ENCODE peak calls at places on chromosomes 2 and 18, in ten cellular contexts. G is NCI-H1105 treated with DMSO at 0.1 percent for 48 hours; U is H4; J is activated CD4-positive, alpha-beta T cell treated with anti-CD3 and anti-CD28 coated beads, Interleukin-2, amount 10 ng/mL, durations not matched to agents 7 days and 5 days; S is lower lobe of right lung; M is foreskin melanocyte; I is GM12892; Z is astrocyte; O is NCI-H510A treated with DMSO at 0.1 percent for 48 hours; N is neural crest cell. H is an unnamed sample.

GRCh38 chr18:27120246-27120645 is 64.9 kb downstream of the CHST9 start:
- DNase-seq in U (no peak), G (no peak), I (no peak), N (no peak), Z (peak), O (no peak), M (no peak), J (no peak), S (no peak), H (no peak)

GRCh38 chr2:152473151-152473857 is 138.3 kb downstream of the FMNL2 start:
- DNase-seq in O (no peak), J (no peak), G (no peak), S (no peak), Z (no peak), M (no peak), N (no peak), U (no peak), I (no peak), H (no peak)

GRCh38 chr2:139850254-139850890 is 1070.2 kb upstream of the NXPH2 start:
- DNase-seq in N (no peak), S (no peak), U (no peak), G (no peak), M (no peak), O (no peak), Z (no peak), I (no peak), J (no peak), H (no peak)

GRCh38 chr2:20438334-20439192 is 8.3 kb upstream of the RHOB start:
- DNase-seq in M (no peak), G (no peak), Z (peak), S (no peak), J (no peak), N (no peak), U (no peak), I (no peak), O (peak), H (no peak)

GRCh38 chr2:66555511-66556324 is 120.8 kb downstream of the MEIS1 start:
- DNase-seq in U (no peak), S (no peak), J (no peak), N (no peak), I (no peak), M (no peak), Z (no peak), G (peak), O (no peak), H (no peak)

GRCh38 chr2:11203480-11203879 is 48.2 kb downstream of the SLC66A3 start:
- DNase-seq in I (no peak), S (no peak), O (no peak), M (peak), Z (peak), U (peak), G (no peak), J (no peak), N (no peak), H (peak)

GRCh38 chr2:164782323-164782722 is 59.3 kb downstream of the COBLL1 start:
- DNase-seq in M (no peak), S (no peak), O (no peak), U (peak), I (no peak), N (no peak), Z (no peak), G (no peak), J (no peak), H (no peak)

GRCh38 chr18:8469793-8470192 is 139.4 kb upstream of the RAB12 start:
- DNase-seq in U (no peak), O (no peak), I (no peak), J (no peak), Z (peak), S (no peak), N (no peak), G (no peak), M (peak), H (no peak)

GRCh38 chr18:5900249-5900648 is 4.9 kb upstream of the TMEM200C start:
- DNase-seq in N (no peak), Z (peak), U (peak), S (no peak), G (no peak), O (no peak), I (no peak), M (no peak), J (no peak), H (no peak)

GRCh38 chr2:85018049-85018447 is 47.1 kb downstream of the KCMF1 start:
- DNase-seq in I (no peak), J (no peak), U (no peak), O (no peak), G (no peak), Z (peak), S (no peak), M (no peak), N (no peak), H (no peak)

GRCh38 chr2:10004401-10004800 is 38.9 kb upstream of the KLF11 start:
- DNase-seq in O (no peak), M (no peak), Z (no peak), S (no peak), J (no peak), G (no peak), N (no peak), I (no peak), U (no peak), H (no peak)

GRCh38 chr18:13416208-13416607 is 197.6 kb downstream of the LDLRAD4 start:
- DNase-seq in J (no peak), N (no peak), I (no peak), G (no peak), O (no peak), S (no peak), Z (no peak), M (no peak), U (no peak), H (no peak)

GRCh38 chr2:169775354-169775753 is 23.3 kb upstream of the SSB start:
- DNase-seq in S (no peak), Z (no peak), M (no peak), I (no peak), N (no peak), O (no peak), G (no peak), U (no peak), J (no peak), H (no peak)

GRCh38 chr2:149894226-149894625 is 306.7 kb upstream of the MMADHC start:
- DNase-seq in U (no peak), M (no peak), O (peak), I (no peak), S (no peak), G (no peak), Z (no peak), J (no peak), N (no peak), H (no peak)

GRCh38 chr2:95231723-95232122 is 24.4 kb downstream of the ZNF892 start:
- DNase-seq in Z (peak), I (peak), J (peak), U (peak), O (peak), G (peak), S (peak), M (peak), N (peak), H (peak)

GRCh38 chr2:240146141-240146561 is 5.7 kb upstream of the OTOS start:
- DNase-seq in O (no peak), J (no peak), Z (no peak), I (no peak), U (no peak), S (no peak), N (no peak), G (no peak), M (no peak), H (no peak)

GRCh38 chr2:12686708-12687107 is 30.0 kb upstream of the TRIB2 start:
- DNase-seq in N (no peak), S (no peak), U (no peak), M (no peak), I (no peak), O (no peak), Z (no peak), G (no peak), J (no peak), H (no peak)